ENCODE peak calls at places on chromosomes 4 and X, in ten cellular contexts. One of them, this sample, is unnamed.

GRCh38 chr4:40247350-40247749 is 50.5 kb downstream of the RHOH start:
- DNase-seq in cardiac muscle cell: no peak
- DNase-seq in coronary artery: no peak
- DNase-seq in heart left ventricle: no peak
- DNase-seq in GM23338: no peak
- DNase-seq in OCI-LY7: peak; percentile 33
- DNase-seq in fibroblast of mammary gland: no peak
- DNase-seq in left lung: no peak
- DNase-seq in adrenal gland: no peak
- DNase-seq in left ventricle myocardium inferior: no peak
- DNase-seq in this sample: peak; percentile 68

GRCh38 chrX:83845397-83845796 is 15.5 kb upstream of the CYLC1 start:
- DNase-seq in left lung: no peak
- DNase-seq in left ventricle myocardium inferior: no peak
- DNase-seq in adrenal gland: peak; percentile 24
- DNase-seq in cardiac muscle cell: peak; percentile 57
- DNase-seq in OCI-LY7: peak; percentile 39
- DNase-seq in heart left ventricle: no peak
- DNase-seq in coronary artery: no peak
- DNase-seq in fibroblast of mammary gland: peak; percentile 28
- DNase-seq in GM23338: peak; percentile 40
- DNase-seq in this sample: peak; percentile 18

GRCh38 chr4:148090503-148091476 is 351.4 kb downstream of the NR3C2 start:
- DNase-seq in GM23338: no peak
- DNase-seq in heart left ventricle: no peak
- DNase-seq in OCI-LY7: no peak
- DNase-seq in left ventricle myocardium inferior: no peak
- DNase-seq in cardiac muscle cell: no peak
- DNase-seq in fibroblast of mammary gland: no peak
- DNase-seq in adrenal gland: no peak
- DNase-seq in left lung: peak; percentile 49
- DNase-seq in coronary artery: peak; percentile 65
- DNase-seq in this sample: no peak

GRCh38 chrX:152813211-152813610 is 17.3 kb downstream of the CETN2 start:
- DNase-seq in cardiac muscle cell: no peak
- DNase-seq in fibroblast of mammary gland: no peak
- DNase-seq in left ventricle myocardium inferior: no peak
- DNase-seq in heart left ventricle: no peak
- DNase-seq in GM23338: no peak
- DNase-seq in left lung: no peak
- DNase-seq in OCI-LY7: no peak
- DNase-seq in coronary artery: no peak
- DNase-seq in adrenal gland: no peak
- DNase-seq in this sample: no peak

GRCh38 chr4:8766610-8767009 is 105.0 kb downstream of the HMX1 start:
- DNase-seq in GM23338: no peak
- DNase-seq in adrenal gland: no peak
- DNase-seq in cardiac muscle cell: no peak
- DNase-seq in left ventricle myocardium inferior: peak; percentile 2
- DNase-seq in coronary artery: peak; percentile 62
- DNase-seq in left lung: peak; percentile 56
- DNase-seq in OCI-LY7: no peak
- DNase-seq in fibroblast of mammary gland: no peak
- DNase-seq in heart left ventricle: peak; percentile 24
- DNase-seq in this sample: no peak

GRCh38 chr4:39044947-39045734 is 12.9 kb upstream of the TMEM156 start:
- DNase-seq in OCI-LY7: peak; percentile 63
- DNase-seq in cardiac muscle cell: peak; percentile 67
- DNase-seq in left ventricle myocardium inferior: peak; percentile 29
- DNase-seq in heart left ventricle: no peak
- DNase-seq in GM23338: peak; percentile 57
- DNase-seq in fibroblast of mammary gland: no peak
- DNase-seq in coronary artery: no peak
- DNase-seq in left lung: no peak
- DNase-seq in adrenal gland: peak; percentile 52
- DNase-seq in this sample: no peak

GRCh38 chr4:40916880-40917279 is 167.1 kb downstream of the NSUN7 start:
- DNase-seq in adrenal gland: peak; percentile 52
- DNase-seq in GM23338: peak; percentile 79
- DNase-seq in cardiac muscle cell: peak; percentile 67
- DNase-seq in OCI-LY7: peak; percentile 41
- DNase-seq in left ventricle myocardium inferior: peak; percentile 38
- DNase-seq in left lung: no peak
- DNase-seq in heart left ventricle: no peak
- DNase-seq in fibroblast of mammary gland: peak; percentile 57
- DNase-seq in coronary artery: no peak
- DNase-seq in this sample: peak; percentile 67

GRCh38 chr4:10192331-10192730 is 75.7 kb upstream of the WDR1 start:
- DNase-seq in coronary artery: no peak
- DNase-seq in adrenal gland: no peak
- DNase-seq in OCI-LY7: no peak
- DNase-seq in cardiac muscle cell: no peak
- DNase-seq in heart left ventricle: no peak
- DNase-seq in left lung: no peak
- DNase-seq in left ventricle myocardium inferior: no peak
- DNase-seq in fibroblast of mammary gland: no peak
- DNase-seq in GM23338: no peak
- DNase-seq in this sample: no peak

GRCh38 chrX:16786791-16787735 is 797 bp downstream of the TXLNG start:
- DNase-seq in cardiac muscle cell: peak; percentile 30
- DNase-seq in GM23338: peak; percentile 33
- DNase-seq in left ventricle myocardium inferior: no peak
- DNase-seq in fibroblast of mammary gland: peak; percentile 50
- DNase-seq in OCI-LY7: peak; percentile 40
- DNase-seq in adrenal gland: peak; percentile 38
- DNase-seq in coronary artery: no peak
- DNase-seq in left lung: peak; percentile 74
- DNase-seq in heart left ventricle: peak; percentile 58
- DNase-seq in this sample: peak; percentile 35

GRCh38 chrX:63784902-63785692 is at the start of gene ARHGEF9:
- DNase-seq in GM23338: peak; percentile 76
- DNase-seq in left ventricle myocardium inferior: peak; percentile 17
- DNase-seq in left lung: no peak
- DNase-seq in fibroblast of mammary gland: no peak
- DNase-seq in adrenal gland: peak; percentile 39
- DNase-seq in coronary artery: no peak
- DNase-seq in cardiac muscle cell: peak; percentile 73
- DNase-seq in heart left ventricle: no peak
- DNase-seq in OCI-LY7: no peak
- DNase-seq in this sample: peak; percentile 9

GRCh38 chrX:50648151-50648550 is 165.8 kb downstream of the SHROOM4 start:
- DNase-seq in OCI-LY7: no peak
- DNase-seq in fibroblast of mammary gland: no peak
- DNase-seq in coronary artery: no peak
- DNase-seq in heart left ventricle: no peak
- DNase-seq in GM23338: no peak
- DNase-seq in left lung: no peak
- DNase-seq in adrenal gland: no peak
- DNase-seq in cardiac muscle cell: no peak
- DNase-seq in left ventricle myocardium inferior: no peak
- DNase-seq in this sample: no peak

GRCh38 chr4:8241895-8242696 is 27.5 kb upstream of the HTRA3 start:
- DNase-seq in cardiac muscle cell: peak; percentile 97
- DNase-seq in left ventricle myocardium inferior: peak; percentile 88
- DNase-seq in OCI-LY7: peak; percentile 77
- DNase-seq in left lung: peak; percentile 96
- DNase-seq in fibroblast of mammary gland: peak; percentile 90
- DNase-seq in adrenal gland: peak; percentile 88
- DNase-seq in coronary artery: peak; percentile 87
- DNase-seq in GM23338: peak; percentile 96
- DNase-seq in heart left ventricle: peak; percentile 93
- DNase-seq in this sample: peak; percentile 71

GRCh38 chr4:36385951-36386561 is 104.6 kb downstream of the DTHD1 start:
- DNase-seq in GM23338: no peak
- DNase-seq in left ventricle myocardium inferior: no peak
- DNase-seq in left lung: no peak
- DNase-seq in OCI-LY7: peak; percentile 34
- DNase-seq in heart left ventricle: no peak
- DNase-seq in fibroblast of mammary gland: no peak
- DNase-seq in cardiac muscle cell: no peak
- DNase-seq in coronary artery: no peak
- DNase-seq in adrenal gland: no peak
- DNase-seq in this sample: peak; percentile 78

GRCh38 chr4:130511776-130512175 is 1415.8 kb downstream of the C4orf33 start:
- DNase-seq in coronary artery: no peak
- DNase-seq in left lung: no peak
- DNase-seq in heart left ventricle: no peak
- DNase-seq in fibroblast of mammary gland: no peak
- DNase-seq in cardiac muscle cell: no peak
- DNase-seq in OCI-LY7: no peak
- DNase-seq in left ventricle myocardium inferior: no peak
- DNase-seq in GM23338: no peak
- DNase-seq in adrenal gland: no peak
- DNase-seq in this sample: no peak

GRCh38 chr4:31365006-31365690 is 645.0 kb downstream of the PCDH7 start:
- DNase-seq in left lung: peak; percentile 28
- DNase-seq in GM23338: no peak
- DNase-seq in coronary artery: no peak
- DNase-seq in OCI-LY7: no peak
- DNase-seq in heart left ventricle: no peak
- DNase-seq in fibroblast of mammary gland: peak; percentile 3
- DNase-seq in adrenal gland: no peak
- DNase-seq in cardiac muscle cell: no peak
- DNase-seq in left ventricle myocardium inferior: no peak
- DNase-seq in this sample: no peak

GRCh38 chr4:48017108-48017527 is 546 bp downstream of the NIPAL1 start:
- DNase-seq in heart left ventricle: peak; percentile 64
- DNase-seq in coronary artery: peak; percentile 77
- DNase-seq in fibroblast of mammary gland: peak; percentile 72
- DNase-seq in OCI-LY7: no peak
- DNase-seq in adrenal gland: peak; percentile 71
- DNase-seq in GM23338: peak; percentile 73
- DNase-seq in cardiac muscle cell: peak; percentile 56
- DNase-seq in left lung: peak; percentile 83
- DNase-seq in left ventricle myocardium inferior: no peak
- DNase-seq in this sample: no peak

DNA sequence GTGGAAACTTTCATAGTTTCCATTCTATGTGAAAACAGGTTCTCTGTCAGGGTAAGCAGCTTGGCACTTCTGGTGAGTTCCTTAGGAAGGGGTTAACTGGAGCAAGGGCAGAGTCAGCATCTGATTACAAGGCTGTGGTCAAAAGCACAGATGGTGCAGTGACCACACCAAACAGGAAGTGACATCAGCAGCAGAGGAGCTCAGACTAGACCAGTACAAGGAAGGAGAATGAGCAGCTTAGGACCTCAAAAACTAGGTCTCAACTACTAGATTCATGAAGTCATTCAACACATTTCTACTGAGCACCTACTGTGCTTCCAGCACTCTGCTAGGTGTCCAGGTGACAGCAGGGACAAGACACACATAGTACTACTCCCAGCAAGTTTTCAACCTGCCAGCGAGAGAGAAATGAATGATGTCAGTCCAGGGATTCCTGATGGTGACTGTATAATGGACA is 130.2 kb downstream of the AMELX start:
- DNase-seq in OCI-LY7: peak; percentile 21
- DNase-seq in cardiac muscle cell: no peak
- DNase-seq in GM23338: no peak
- DNase-seq in coronary artery: no peak
- DNase-seq in left lung: no peak
- DNase-seq in heart left ventricle: no peak
- DNase-seq in adrenal gland: peak; percentile 26
- DNase-seq in left ventricle myocardium inferior: no peak
- DNase-seq in fibroblast of mammary gland: peak; percentile 92
- DNase-seq in this sample: peak; percentile 80
- H3K4me3 ChIP-seq in OCI-LY7: no peak overlapping the region
- H3K4me3 ChIP-seq in cardiac muscle cell: no peak overlapping the region
- H3K4me3 ChIP-seq in GM23338: no peak overlapping the region
- H3K4me3 ChIP-seq in coronary artery: no peak overlapping the region
- H3K4me3 ChIP-seq in left lung: no peak overlapping the region
- H3K4me3 ChIP-seq in heart left ventricle: no peak overlapping the region
- H3K4me3 ChIP-seq in adrenal gland: no peak overlapping the region
- H3K4me3 ChIP-seq in left ventricle myocardium inferior: no peak overlapping the region
- H3K4me3 ChIP-seq in fibroblast of mammary gland: no peak overlapping the region
- H3K4me3 ChIP-seq in this sample: no peak overlapping the region

DNA sequence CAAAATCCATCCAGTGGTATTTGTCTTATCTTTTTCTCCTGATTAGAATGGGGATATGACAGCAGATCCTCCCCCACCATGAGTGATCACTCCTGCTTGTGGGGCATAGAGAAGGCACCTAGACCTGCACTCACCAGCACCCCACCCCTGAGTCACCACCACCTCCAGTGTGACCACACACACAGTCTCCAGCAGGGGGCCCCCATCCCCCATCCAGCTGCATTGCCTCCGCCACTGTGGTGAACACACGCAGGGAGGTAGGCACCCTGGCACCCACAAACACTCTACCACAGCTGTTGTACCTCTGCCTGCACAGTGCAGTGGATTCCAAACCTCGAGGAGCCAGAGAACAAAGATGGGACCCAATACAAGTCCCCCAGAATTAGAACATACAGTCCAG is 9.0 kb upstream of the MAGEA8 start:
- DNase-seq in OCI-LY7: peak; percentile 33
- DNase-seq in left lung: no peak
- DNase-seq in heart left ventricle: no peak
- DNase-seq in coronary artery: no peak
- DNase-seq in adrenal gland: no peak
- DNase-seq in cardiac muscle cell: peak; percentile 10
- DNase-seq in GM23338: peak; percentile 55
- DNase-seq in fibroblast of mammary gland: peak; percentile 0
- DNase-seq in left ventricle myocardium inferior: no peak
- DNase-seq in this sample: peak; percentile 58
- TF ChIP-seq CTCF in OCI-LY7: peak; percentile 68
- TF ChIP-seq CTCF in left lung: no peak
- TF ChIP-seq CTCF in heart left ventricle: no peak
- TF ChIP-seq CTCF in coronary artery: no peak
- TF ChIP-seq CTCF in adrenal gland: no peak
- TF ChIP-seq CTCF in cardiac muscle cell: peak; percentile 34
- TF ChIP-seq CTCF in GM23338: peak; percentile 55
- TF ChIP-seq CTCF in fibroblast of mammary gland: peak; percentile 4
- TF ChIP-seq CTCF in left ventricle myocardium inferior: peak; percentile 44
- TF ChIP-seq CTCF in this sample: peak; percentile 67

DNA sequence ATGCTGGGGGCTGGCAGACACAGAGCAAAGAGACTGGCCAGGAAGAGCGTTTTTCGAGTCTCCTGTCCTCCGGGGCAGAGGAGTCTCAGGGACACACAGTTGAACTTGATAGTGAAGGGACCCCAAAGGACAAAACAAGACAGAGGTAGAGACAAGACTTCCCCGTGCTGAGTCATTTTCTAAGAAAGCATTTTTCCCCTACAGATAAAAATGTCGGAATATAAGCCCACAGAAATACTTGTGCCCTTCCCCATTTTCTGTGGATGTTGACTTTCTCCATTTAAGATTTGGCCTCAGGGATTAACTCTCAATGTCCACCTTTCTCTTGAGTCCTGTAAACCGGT is 523 bp upstream of the BTK start:
- DNase-seq in GM23338: no peak
- DNase-seq in cardiac muscle cell: no peak
- DNase-seq in left lung: no peak
- DNase-seq in adrenal gland: no peak
- DNase-seq in OCI-LY7: no peak
- DNase-seq in coronary artery: no peak
- DNase-seq in left ventricle myocardium inferior: no peak
- DNase-seq in fibroblast of mammary gland: no peak
- DNase-seq in heart left ventricle: no peak
- DNase-seq in this sample: no peak
- H3K4me3 ChIP-seq in GM23338: no peak overlapping the region
- H3K4me3 ChIP-seq in cardiac muscle cell: no peak overlapping the region
- H3K4me3 ChIP-seq in left lung: no peak overlapping the region
- H3K4me3 ChIP-seq in adrenal gland: no peak overlapping the region
- H3K4me3 ChIP-seq in OCI-LY7: peak overlapping the region; percentile 96
- H3K4me3 ChIP-seq in coronary artery: no peak overlapping the region
- H3K4me3 ChIP-seq in left ventricle myocardium inferior: no peak overlapping the region
- H3K4me3 ChIP-seq in fibroblast of mammary gland: no peak overlapping the region
- H3K4me3 ChIP-seq in heart left ventricle: no peak overlapping the region
- H3K4me3 ChIP-seq in this sample: peak overlapping the region; percentile 74

GRCh38 chr4:164716901-164717300 is 37.0 kb upstream of the SMIM31 start:
- DNase-seq in coronary artery: no peak
- DNase-seq in cardiac muscle cell: peak; percentile 18
- DNase-seq in adrenal gland: no peak
- DNase-seq in left lung: no peak
- DNase-seq in heart left ventricle: no peak
- DNase-seq in fibroblast of mammary gland: peak; percentile 1
- DNase-seq in OCI-LY7: peak; percentile 4
- DNase-seq in GM23338: peak; percentile 74
- DNase-seq in left ventricle myocardium inferior: no peak
- DNase-seq in this sample: peak; percentile 36
- TF ChIP-seq CTCF in coronary artery: no peak
- TF ChIP-seq CTCF in cardiac muscle cell: no peak
- TF ChIP-seq CTCF in adrenal gland: no peak
- TF ChIP-seq CTCF in left lung: no peak
- TF ChIP-seq CTCF in heart left ventricle: no peak
- TF ChIP-seq CTCF in fibroblast of mammary gland: no peak
- TF ChIP-seq CTCF in OCI-LY7: peak; percentile 45
- TF ChIP-seq CTCF in GM23338: peak; percentile 66
- TF ChIP-seq CTCF in left ventricle myocardium inferior: peak; percentile 31
- TF ChIP-seq CTCF in this sample: peak; percentile 30